ENCODE peak calls at places on chromosomes 4 and X, in eight cellular contexts. J is HCT116, V is choroid plexus epithelial cell, F is ovary, W is mammary epithelial cell, Y is fibroblast of mammary gland, O is A549, I is tibial artery. Q is an unnamed sample.

GRCh38 chr4:1013225-1014073 is 2.0 kb downstream of the FGFRL1 start:
- DNase-seq in W (no peak), J (no peak), V (no peak), I (no peak), Y (no peak), O (no peak), F (peak), Q (no peak)

GRCh38 chrX:55490121-55490520 is 473 bp upstream of the USP51 start:
- DNase-seq in F (no peak), O (no peak), V (no peak), W (no peak), J (no peak), Y (no peak), I (no peak), Q (no peak)

GRCh38 chr4:89221175-89221867 is 86.3 kb downstream of the GPRIN3 start:
- DNase-seq in F (no peak), I (no peak), V (peak), Y (no peak), W (no peak), J (peak), O (no peak), Q (no peak)

GRCh38 chr4:74805601-74806000 is 11.3 kb upstream of the BTC start:
- DNase-seq in F (no peak), W (peak), J (peak), Y (peak), V (peak), O (peak), I (no peak), Q (peak)

GRCh38 chr4:43898836-43899235 is 549.8 kb downstream of the KCTD8 start:
- DNase-seq in V (no peak), F (no peak), Y (no peak), I (no peak), J (no peak), O (no peak), W (no peak), Q (no peak)

GRCh38 chrX:70301716-70302115 is 11.8 kb downstream of the KIF4A start:
- DNase-seq in O (no peak), Y (peak), J (no peak), V (peak), F (no peak), I (no peak), W (no peak), Q (no peak)

GRCh38 chr4:100823066-100823992 is 305.5 kb upstream of the EMCN start:
- DNase-seq in I (no peak), O (no peak), Y (peak), V (peak), W (peak), J (peak), F (no peak), Q (peak)

GRCh38 chrX:11437642-11438379 is 144.6 kb downstream of the AMELX start:
- DNase-seq in I (peak), Y (peak), J (no peak), F (no peak), V (peak), O (no peak), W (no peak), Q (peak)

GRCh38 chrX:131288738-131289511 is at the start of gene IGSF1:
- DNase-seq in I (no peak), V (peak), F (peak), W (no peak), J (no peak), O (no peak), Y (peak), Q (peak)

GRCh38 chr4:123816462-123816861 is 419.9 kb downstream of the SPRY1 start:
- DNase-seq in I (no peak), V (no peak), J (no peak), O (no peak), Y (peak), W (no peak), F (no peak), Q (no peak)

GRCh38 chrX:101482296-101482695 is 3.0 kb upstream of the ARMCX4 start:
- DNase-seq in V (peak), J (no peak), I (no peak), O (no peak), W (no peak), F (no peak), Y (no peak), Q (no peak)

GRCh38 chr4:89134775-89135319 is 23.5 kb downstream of the TIGD2 start:
- DNase-seq in Y (peak), V (peak), O (no peak), I (no peak), F (no peak), J (no peak), W (peak), Q (peak)

GRCh38 chr4:76799718-76800117 is 98.2 kb downstream of the SOWAHB start:
- DNase-seq in Y (no peak), I (no peak), O (no peak), V (no peak), J (no peak), W (no peak), F (no peak), Q (no peak)

GRCh38 chrX:136496359-136496767 is 1.0 kb upstream of the HTATSF1 start:
- DNase-seq in V (no peak), F (no peak), Y (no peak), W (no peak), J (no peak), I (no peak), O (no peak), Q (no peak)
- TF ChIP-seq CTCF in V (no peak), F (no peak), Y (no peak), W (no peak), J (no peak), I (no peak), O (no peak), Q (no peak)

GRCh38 chr4:112861378-112862317 is 187.8 kb upstream of the ANK2 start:
- DNase-seq in Y (no peak), V (no peak), I (no peak), F (no peak), J (no peak), W (no peak), O (no peak), Q (no peak)
- H3K4me3 ChIP-seq in Y (no peak), V (no peak), I (no peak), F (no peak), J (no peak), W (no peak), O (no peak), Q (no peak)

GRCh38 chr4:107589269-107589668 is 130.8 kb downstream of the PAPSS1 start:
- DNase-seq in J (no peak), Y (no peak), I (no peak), W (no peak), V (no peak), F (no peak), O (no peak), Q (no peak)
- TF ChIP-seq CTCF in J (no peak), Y (no peak), I (no peak), W (no peak), V (no peak), F (no peak), O (no peak), Q (no peak)

GRCh38 chr4:96149911-96150310 is 310.0 kb downstream of the PDHA2 start:
- DNase-seq in Y (no peak), W (no peak), J (no peak), O (no peak), I (no peak), F (no peak), V (no peak), Q (no peak)

GRCh38 chr4:96150501-96150900 is 310.6 kb downstream of the PDHA2 start:
- DNase-seq in V (peak), Y (no peak), W (no peak), I (no peak), J (no peak), F (no peak), O (no peak), Q (no peak)

GRCh38 chr4:96146686-96147085 is 306.8 kb downstream of the PDHA2 start:
- DNase-seq in O (no peak), F (no peak), J (no peak), V (peak), Y (no peak), I (no peak), W (no peak), Q (no peak)

DNA sequence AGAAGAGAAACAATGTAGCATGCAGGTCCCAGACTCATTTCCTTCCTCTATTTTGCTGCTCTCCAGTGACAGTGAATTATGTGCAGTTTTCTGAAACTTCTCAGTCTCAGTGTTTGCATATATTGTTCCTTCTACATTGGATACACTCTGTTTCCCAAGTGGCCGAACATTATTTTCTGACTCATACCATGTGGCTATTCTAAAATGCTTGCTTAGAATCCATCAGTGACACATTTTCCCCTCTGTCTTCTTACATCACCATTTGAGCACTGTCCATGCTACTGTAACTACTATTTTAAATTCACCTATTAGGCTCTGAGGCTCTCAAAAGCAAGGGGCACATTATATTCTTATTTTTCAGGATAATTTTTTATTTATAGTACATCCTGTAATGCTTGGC is 305.8 kb downstream of the PDHA2 start:
- DNase-seq in V (peak), O (no peak), Y (peak), I (no peak), J (no peak), W (no peak), F (no peak), Q (no peak)
- H3K4me3 ChIP-seq in V (no peak), O (no peak), Y (no peak), I (no peak), J (no peak), W (no peak), F (no peak), Q (no peak)

GRCh38 chr4:25031077-25031606 is 396 bp upstream of the LGI2 start:
- DNase-seq in V (peak), O (peak), I (peak), J (no peak), W (no peak), F (peak), Y (peak), Q (peak)

GRCh38 chr4:25029479-25030282 is 1.1 kb downstream of the LGI2 start:
- DNase-seq in F (no peak), W (no peak), Y (no peak), J (no peak), I (no peak), V (no peak), O (no peak), Q (no peak)

GRCh38 chr4:25030283-25031076 is at the start of gene LGI2:
- DNase-seq in Y (no peak), O (no peak), I (peak), F (peak), W (no peak), J (no peak), V (peak), Q (peak)

GRCh38 chr4:25032126-25032525 is 1.4 kb upstream of the LGI2 start:
- DNase-seq in Y (peak), J (no peak), F (no peak), V (peak), I (no peak), O (peak), W (no peak), Q (no peak)
- TF ChIP-seq CTCF in Y (peak), J (no peak), F (no peak), V (no peak), I (no peak), O (no peak), W (no peak), Q (no peak)

GRCh38 chrX:153763989-153764755 is at the start of gene PLXNB3:
- DNase-seq in J (peak), O (peak), V (peak), Y (peak), I (peak), W (peak), F (peak), Q (peak)

GRCh38 chrX:153763298-153763932 is 634 bp upstream of the PLXNB3 start:
- DNase-seq in O (no peak), F (peak), J (no peak), W (no peak), Y (no peak), I (no peak), V (no peak), Q (no peak)

GRCh38 chrX:153764786-153765137 is 713 bp downstream of the PLXNB3 start:
- DNase-seq in W (no peak), I (no peak), F (no peak), Y (no peak), V (no peak), J (no peak), O (no peak), Q (no peak)

GRCh38 chrX:153761863-153762262 is 2.2 kb upstream of the PLXNB3 start:
- DNase-seq in W (no peak), J (no peak), F (no peak), V (no peak), Y (no peak), O (no peak), I (no peak), Q (no peak)

DNA sequence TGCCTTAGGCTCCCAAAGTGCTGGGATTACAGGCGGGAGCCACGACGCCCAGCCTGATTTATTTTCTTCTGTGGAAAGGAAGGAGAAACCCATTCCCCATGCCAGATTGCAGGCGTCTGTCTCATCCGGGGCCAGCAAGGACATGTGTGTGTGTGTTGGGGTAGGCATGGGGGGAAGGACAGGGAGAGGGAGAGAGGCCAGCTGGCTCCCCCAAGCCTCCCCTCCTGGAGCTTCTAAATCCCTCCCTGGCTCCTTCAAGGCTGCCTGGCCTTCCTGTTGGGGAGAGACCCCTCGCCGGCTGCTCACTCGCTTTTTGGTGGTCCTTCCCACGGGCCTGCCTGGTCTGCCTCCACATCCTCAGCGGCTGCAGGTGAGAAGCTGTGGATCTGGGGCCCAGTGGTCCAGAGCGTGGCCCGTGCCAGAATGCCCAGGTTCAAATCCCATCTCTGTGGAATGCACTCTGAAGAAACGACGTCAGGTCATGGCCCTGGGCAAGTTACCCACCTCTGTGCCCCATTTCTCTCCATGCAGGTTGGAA is 1.3 kb upstream of the PLXNB3 start:
- DNase-seq in O (no peak), V (no peak), W (no peak), Y (no peak), I (no peak), J (no peak), F (no peak), Q (no peak)
- H3K4me3 ChIP-seq in O (no peak), V (no peak), W (no peak), Y (no peak), I (no peak), J (no peak), F (no peak), Q (no peak)

GRCh38 chrX:64885850-64886249 is 90.4 kb downstream of the ZC4H2 start:
- DNase-seq in Y (no peak), J (peak), I (no peak), O (no peak), W (no peak), F (no peak), V (no peak), Q (peak)
- TF ChIP-seq CTCF in Y (peak), J (peak), I (no peak), O (no peak), W (peak), F (no peak), V (peak), Q (peak)

GRCh38 chr4:56783986-56784385 is 37.5 kb downstream of the SPINK2 start:
- DNase-seq in V (no peak), J (no peak), Y (peak), F (no peak), I (no peak), O (no peak), W (no peak), Q (no peak)

GRCh38 chr4:56790566-56791175 is 30.8 kb downstream of the SPINK2 start:
- DNase-seq in W (no peak), F (no peak), Y (peak), I (no peak), O (no peak), J (no peak), V (no peak), Q (no peak)

GRCh38 chr4:56788081-56788480 is 33.4 kb downstream of the SPINK2 start:
- DNase-seq in Y (no peak), F (no peak), V (no peak), O (no peak), W (no peak), I (no peak), J (no peak), Q (no peak)

GRCh38 chr4:56787380-56787779 is 34.1 kb downstream of the SPINK2 start:
- DNase-seq in O (no peak), Y (no peak), V (no peak), J (no peak), W (no peak), F (peak), I (no peak), Q (no peak)

DNA sequence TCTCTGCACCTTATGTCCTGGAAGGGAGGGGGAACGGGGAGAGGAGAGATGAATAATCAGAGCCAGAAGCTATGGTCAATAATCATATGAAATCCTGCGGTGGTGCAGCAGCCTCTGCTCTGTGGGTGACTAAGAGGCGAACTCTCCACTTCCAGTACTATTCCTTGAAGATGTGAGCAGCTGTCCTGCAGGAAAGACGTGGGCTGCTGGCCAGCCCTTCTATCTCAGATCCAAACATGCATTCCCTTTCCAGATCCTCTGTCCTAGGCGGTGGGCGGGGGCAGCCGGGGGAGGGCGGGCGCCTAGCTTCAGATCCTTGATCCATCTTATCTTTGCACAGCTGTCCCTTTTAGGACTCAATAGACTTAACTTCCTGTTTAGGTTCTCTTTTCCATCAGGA is 34.5 kb downstream of the SPINK2 start:
- DNase-seq in W (peak), O (no peak), Y (peak), I (no peak), F (peak), J (no peak), V (peak), Q (peak)
- H3K4me3 ChIP-seq in W (no peak), O (no peak), Y (no peak), I (no peak), F (no peak), J (no peak), V (no peak), Q (no peak)

Q was measured in epithelial cell of esophagus.